ENCODE peak calls at places on chromosome X, in eight cellular contexts. T is HT-29; W is activated T-helper 1 cell treated with anti-CD3 and anti-CD28 coated beads, Interleukin-12 subunit alpha, Interleukin-12 subunit beta, Interleukin-2, Interleukin-4 antibody, amounts not matched to agents 30 ng/mL and 10 ng/mL and 1 ng/mL, durations not matched to agents 14 hours and 24 hours and 36 hours; U is posterior cingulate gyrus; F is endodermal cell; A is stimulated activated CD4-positive, alpha-beta T cell treated with anti-CD3 and anti-CD28 coated beads, Interleukin-1b, Interleukin-23, amount 100 ng/mL, for 24 hours; I is neural crest cell; J is fibroblast of lung. S is an unnamed sample.

GRCh38 chrX:17531500-17531899 is 156.5 kb downstream of the NHS start:
- DNase-seq in T (no peak), W (no peak), U (no peak), F (no peak), A (no peak), I (no peak), J (no peak), S (no peak)

GRCh38 chrX:12360389-12360788 is 222.1 kb downstream of the FRMPD4 start:
- DNase-seq in T (no peak), W (no peak), U (no peak), F (no peak), A (no peak), I (no peak), J (peak), S (peak)

GRCh38 chrX:63764946-63765345 is 20.1 kb downstream of the ARHGEF9 start:
- DNase-seq in T (no peak), W (no peak), U (no peak), F (no peak), A (no peak), I (no peak), J (peak), S (peak)

GRCh38 chrX:105461013-105461412 is 240.5 kb upstream of the TEX13A start:
- DNase-seq in T (no peak), W (no peak), U (no peak), F (no peak), A (no peak), I (no peak), J (peak), S (no peak)

GRCh38 chrX:2468406-2469195 is 32.2 kb downstream of the DHRSX start:
- DNase-seq in T (no peak), W (no peak), U (no peak), F (no peak), A (no peak), I (no peak), J (no peak), S (no peak)

GRCh38 chrX:41445171-41445570 is 2.0 kb upstream of the NYX start:
- DNase-seq in T (no peak), W (no peak), U (no peak), F (peak), A (no peak), I (no peak), J (no peak), S (no peak)

GRCh38 chrX:85905851-85906250 is 141.5 kb downstream of the CHM start:
- DNase-seq in T (no peak), W (no peak), U (no peak), F (no peak), A (no peak), I (no peak), J (no peak), S (no peak)

GRCh38 chrX:131779313-131779712 is 235.4 kb downstream of the OR13H1 start:
- DNase-seq in T (peak), W (no peak), U (no peak), F (no peak), A (no peak), I (no peak), J (no peak), S (no peak)

GRCh38 chrX:115912372-115912897 is 258.1 kb upstream of the AGTR2 start:
- DNase-seq in T (no peak), W (no peak), U (no peak), F (no peak), A (no peak), I (no peak), J (no peak), S (peak)

GRCh38 chrX:154002215-154002719 is 17.4 kb downstream of the IRAK1 start:
- DNase-seq in T (peak), W (peak), U (peak), F (no peak), A (no peak), I (no peak), J (peak), S (no peak)

GRCh38 chrX:1661048-1661921 is 46.4 kb downstream of the ASMT start:
- DNase-seq in T (no peak), W (peak), U (no peak), F (peak), A (no peak), I (no peak), J (no peak), S (peak)

GRCh38 chrX:107574054-107574683 is 54.1 kb upstream of the PRPS1 start:
- DNase-seq in T (no peak), W (no peak), U (no peak), F (no peak), A (no peak), I (no peak), J (peak), S (peak)

GRCh38 chrX:25976683-25977310 is 161.3 kb upstream of the MAGEB18 start:
- DNase-seq in T (no peak), W (no peak), U (no peak), F (peak), A (no peak), I (no peak), J (no peak), S (no peak)

GRCh38 chrX:46573331-46573895 is at the start of gene CHST7:
- DNase-seq in T (peak), W (peak), U (peak), F (peak), A (no peak), I (peak), J (peak), S (no peak)

GRCh38 chrX:104195489-104196084 is 29.3 kb downstream of the FAM199X start:
- DNase-seq in T (peak), W (no peak), U (no peak), F (no peak), A (no peak), I (no peak), J (peak), S (peak)

GRCh38 chrX:27966955-27967354 is 14.3 kb downstream of the DCAF8L1 start:
- DNase-seq in T (peak), W (no peak), U (no peak), F (no peak), A (no peak), I (no peak), J (peak), S (no peak)

GRCh38 chrX:71912156-71912555 is 1.5 kb downstream of the NHSL2 start:
- DNase-seq in T (no peak), W (no peak), U (no peak), F (peak), A (no peak), I (no peak), J (no peak), S (no peak)

S was measured in RKO.